ENCODE peak calls at places on chromosomes 16 and 17, in eight cellular contexts. One of them, this sample, is unnamed.

GRCh38 chr17:15513859-15514446 is 46.5 kb upstream of the CDRT4 start:
- DNase-seq in PC-3: no peak
- DNase-seq in IMR-90: peak; percentile 24
- DNase-seq in GM23248: no peak
- DNase-seq in dorsolateral prefrontal cortex: no peak
- DNase-seq in left ventricle myocardium inferior: no peak
- DNase-seq in keratinocyte: no peak
- DNase-seq in AG04450: no peak
- DNase-seq in this sample: peak; percentile 78

GRCh38 chr17:55268649-55269480 is 4.1 kb downstream of the HLF start:
- DNase-seq in PC-3: no peak
- DNase-seq in IMR-90: no peak
- DNase-seq in GM23248: no peak
- DNase-seq in dorsolateral prefrontal cortex: no peak
- DNase-seq in left ventricle myocardium inferior: no peak
- DNase-seq in keratinocyte: no peak
- DNase-seq in AG04450: no peak
- DNase-seq in this sample: no peak

GRCh38 chr17:51371732-51372151 is 111.4 kb downstream of the UTP18 start:
- DNase-seq in PC-3: peak; percentile 85
- DNase-seq in IMR-90: peak; percentile 50
- DNase-seq in GM23248: peak; percentile 57
- DNase-seq in dorsolateral prefrontal cortex: peak; percentile 85
- DNase-seq in left ventricle myocardium inferior: no peak
- DNase-seq in keratinocyte: no peak
- DNase-seq in AG04450: no peak
- DNase-seq in this sample: no peak

GRCh38 chr16:82769845-82770244 is 143.1 kb downstream of the CDH13 start:
- DNase-seq in PC-3: no peak
- DNase-seq in IMR-90: no peak
- DNase-seq in GM23248: no peak
- DNase-seq in dorsolateral prefrontal cortex: no peak
- DNase-seq in left ventricle myocardium inferior: no peak
- DNase-seq in keratinocyte: no peak
- DNase-seq in AG04450: no peak
- DNase-seq in this sample: no peak

GRCh38 chr16:57186630-57187507 is 740 bp downstream of the RSPRY1 start:
- DNase-seq in PC-3: peak; percentile 16
- DNase-seq in IMR-90: no peak
- DNase-seq in GM23248: peak; percentile 74
- DNase-seq in dorsolateral prefrontal cortex: no peak
- DNase-seq in left ventricle myocardium inferior: no peak
- DNase-seq in keratinocyte: no peak
- DNase-seq in AG04450: no peak
- DNase-seq in this sample: peak; percentile 12

GRCh38 chr17:79192503-79193500 is 118.2 kb downstream of the ENGASE start:
- DNase-seq in PC-3: peak; percentile 48
- DNase-seq in IMR-90: peak; percentile 11
- DNase-seq in GM23248: peak; percentile 64
- DNase-seq in dorsolateral prefrontal cortex: no peak
- DNase-seq in left ventricle myocardium inferior: peak; percentile 29
- DNase-seq in keratinocyte: no peak
- DNase-seq in AG04450: no peak
- DNase-seq in this sample: peak; percentile 10

GRCh38 chr17:63275318-63275967 is 170.7 kb downstream of the CYB561 start:
- DNase-seq in PC-3: peak; percentile 99
- DNase-seq in IMR-90: peak; percentile 99
- DNase-seq in GM23248: peak; percentile 98
- DNase-seq in dorsolateral prefrontal cortex: no peak
- DNase-seq in left ventricle myocardium inferior: no peak
- DNase-seq in keratinocyte: peak; percentile 82
- DNase-seq in AG04450: peak; percentile 81
- DNase-seq in this sample: peak; percentile 99

GRCh38 chr17:81027591-81028505 is 7.1 kb upstream of the BAIAP2 start:
- DNase-seq in PC-3: peak; percentile 25
- DNase-seq in IMR-90: no peak
- DNase-seq in GM23248: no peak
- DNase-seq in dorsolateral prefrontal cortex: peak; percentile 45
- DNase-seq in left ventricle myocardium inferior: no peak
- DNase-seq in keratinocyte: no peak
- DNase-seq in AG04450: no peak
- DNase-seq in this sample: no peak

GRCh38 chr17:72429066-72429638 is 308.3 kb downstream of the SOX9 start:
- DNase-seq in PC-3: no peak
- DNase-seq in IMR-90: no peak
- DNase-seq in GM23248: no peak
- DNase-seq in dorsolateral prefrontal cortex: no peak
- DNase-seq in left ventricle myocardium inferior: no peak
- DNase-seq in keratinocyte: no peak
- DNase-seq in AG04450: no peak
- DNase-seq in this sample: no peak

GRCh38 chr17:46772013-46772878 is 46.2 kb downstream of the WNT3 start:
- DNase-seq in PC-3: peak; percentile 77
- DNase-seq in IMR-90: no peak
- DNase-seq in GM23248: peak; percentile 56
- DNase-seq in dorsolateral prefrontal cortex: peak; percentile 52
- DNase-seq in left ventricle myocardium inferior: peak; percentile 35
- DNase-seq in keratinocyte: no peak
- DNase-seq in AG04450: no peak
- DNase-seq in this sample: no peak

GRCh38 chr17:78862073-78863023 is 21.7 kb upstream of the USP36 start:
- DNase-seq in PC-3: peak; percentile 98
- DNase-seq in IMR-90: peak; percentile 98
- DNase-seq in GM23248: peak; percentile 99
- DNase-seq in dorsolateral prefrontal cortex: no peak
- DNase-seq in left ventricle myocardium inferior: peak; percentile 70
- DNase-seq in keratinocyte: no peak
- DNase-seq in AG04450: peak; percentile 93
- DNase-seq in this sample: peak; percentile 96

GRCh38 chr16:60452646-60453045 is 1583.6 kb downstream of the CDH8 start:
- DNase-seq in PC-3: no peak
- DNase-seq in IMR-90: no peak
- DNase-seq in GM23248: no peak
- DNase-seq in dorsolateral prefrontal cortex: no peak
- DNase-seq in left ventricle myocardium inferior: no peak
- DNase-seq in keratinocyte: no peak
- DNase-seq in AG04450: no peak
- DNase-seq in this sample: no peak

GRCh38 chr17:8376302-8377067 is at the start of gene KRABD2:
- DNase-seq in PC-3: peak; percentile 79
- DNase-seq in IMR-90: peak; percentile 79
- DNase-seq in GM23248: peak; percentile 93
- DNase-seq in dorsolateral prefrontal cortex: peak; percentile 95
- DNase-seq in left ventricle myocardium inferior: peak; percentile 92
- DNase-seq in keratinocyte: no peak
- DNase-seq in AG04450: peak; percentile 55
- DNase-seq in this sample: peak; percentile 68

GRCh38 chr17:17723354-17724261 is 42.4 kb downstream of the RAI1 start:
- DNase-seq in PC-3: no peak
- DNase-seq in IMR-90: peak; percentile 90
- DNase-seq in GM23248: peak; percentile 92
- DNase-seq in dorsolateral prefrontal cortex: peak; percentile 55
- DNase-seq in left ventricle myocardium inferior: no peak
- DNase-seq in keratinocyte: no peak
- DNase-seq in AG04450: peak; percentile 46
- DNase-seq in this sample: peak; percentile 89

DNA sequence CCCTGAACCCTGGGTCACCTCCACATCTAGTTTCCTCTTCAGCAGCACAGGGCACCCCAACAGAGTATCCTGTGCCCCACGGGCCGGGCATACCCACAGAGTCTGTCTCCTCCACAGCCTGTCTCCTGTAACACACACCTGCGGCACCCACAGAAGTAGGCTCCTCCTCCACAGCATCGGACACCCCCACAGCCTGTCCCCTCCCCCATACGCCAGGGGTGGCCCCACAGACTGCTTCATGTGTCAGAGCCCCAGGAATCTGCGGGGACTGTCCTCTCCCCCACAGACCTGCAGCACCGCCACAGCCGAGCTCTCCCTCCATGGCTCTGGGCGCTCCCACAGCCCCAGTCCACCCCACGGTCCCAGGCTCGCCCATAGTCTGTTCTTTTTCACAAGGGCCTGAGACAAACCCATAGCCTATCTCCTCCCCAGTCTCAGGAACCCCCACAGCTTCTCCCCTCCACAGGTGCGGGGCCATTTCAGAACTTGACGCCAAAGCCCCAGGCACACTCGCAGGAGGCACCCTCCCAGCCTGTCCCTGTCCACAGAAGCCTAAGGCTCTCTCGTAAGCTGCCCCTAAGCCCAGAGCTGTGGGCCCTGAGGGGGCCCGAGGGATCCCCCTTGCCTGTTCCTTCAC is 1.4 kb downstream of the KIAA0753 start:
- DNase-seq in PC-3: no peak
- DNase-seq in IMR-90: no peak
- DNase-seq in GM23248: no peak
- DNase-seq in dorsolateral prefrontal cortex: no peak
- DNase-seq in left ventricle myocardium inferior: no peak
- DNase-seq in keratinocyte: no peak
- DNase-seq in AG04450: no peak
- DNase-seq in this sample: no peak
- H3K27ac ChIP-seq in PC-3: no peak overlapping the region
- H3K27ac ChIP-seq in IMR-90: peak overlapping the region; percentile 15
- H3K27ac ChIP-seq in GM23248: no peak overlapping the region
- H3K27ac ChIP-seq in dorsolateral prefrontal cortex: no peak overlapping the region
- H3K27ac ChIP-seq in left ventricle myocardium inferior: no peak overlapping the region
- H3K27ac ChIP-seq in keratinocyte: peak overlapping the region; percentile 76
- H3K27ac ChIP-seq in AG04450: no peak overlapping the region
- H3K27ac ChIP-seq in this sample: no peak overlapping the region

GRCh38 chr17:32552280-32552679 is 65.5 kb downstream of the CDK5R1 start:
- DNase-seq in PC-3: no peak
- DNase-seq in IMR-90: no peak
- DNase-seq in GM23248: no peak
- DNase-seq in dorsolateral prefrontal cortex: no peak
- DNase-seq in left ventricle myocardium inferior: no peak
- DNase-seq in keratinocyte: no peak
- DNase-seq in AG04450: no peak
- DNase-seq in this sample: no peak

GRCh38 chr17:32555611-32556310 is 69.0 kb downstream of the CDK5R1 start:
- DNase-seq in PC-3: no peak
- DNase-seq in IMR-90: no peak
- DNase-seq in GM23248: no peak
- DNase-seq in dorsolateral prefrontal cortex: no peak
- DNase-seq in left ventricle myocardium inferior: no peak
- DNase-seq in keratinocyte: no peak
- DNase-seq in AG04450: no peak
- DNase-seq in this sample: no peak

GRCh38 chr17:32549559-32549958 is 62.8 kb downstream of the CDK5R1 start:
- DNase-seq in PC-3: no peak
- DNase-seq in IMR-90: no peak
- DNase-seq in GM23248: no peak
- DNase-seq in dorsolateral prefrontal cortex: no peak
- DNase-seq in left ventricle myocardium inferior: no peak
- DNase-seq in keratinocyte: no peak
- DNase-seq in AG04450: no peak
- DNase-seq in this sample: no peak

GRCh38 chr17:32553168-32553567 is 66.4 kb downstream of the CDK5R1 start:
- DNase-seq in PC-3: no peak
- DNase-seq in IMR-90: no peak
- DNase-seq in GM23248: no peak
- DNase-seq in dorsolateral prefrontal cortex: no peak
- DNase-seq in left ventricle myocardium inferior: no peak
- DNase-seq in keratinocyte: no peak
- DNase-seq in AG04450: no peak
- DNase-seq in this sample: no peak

DNA sequence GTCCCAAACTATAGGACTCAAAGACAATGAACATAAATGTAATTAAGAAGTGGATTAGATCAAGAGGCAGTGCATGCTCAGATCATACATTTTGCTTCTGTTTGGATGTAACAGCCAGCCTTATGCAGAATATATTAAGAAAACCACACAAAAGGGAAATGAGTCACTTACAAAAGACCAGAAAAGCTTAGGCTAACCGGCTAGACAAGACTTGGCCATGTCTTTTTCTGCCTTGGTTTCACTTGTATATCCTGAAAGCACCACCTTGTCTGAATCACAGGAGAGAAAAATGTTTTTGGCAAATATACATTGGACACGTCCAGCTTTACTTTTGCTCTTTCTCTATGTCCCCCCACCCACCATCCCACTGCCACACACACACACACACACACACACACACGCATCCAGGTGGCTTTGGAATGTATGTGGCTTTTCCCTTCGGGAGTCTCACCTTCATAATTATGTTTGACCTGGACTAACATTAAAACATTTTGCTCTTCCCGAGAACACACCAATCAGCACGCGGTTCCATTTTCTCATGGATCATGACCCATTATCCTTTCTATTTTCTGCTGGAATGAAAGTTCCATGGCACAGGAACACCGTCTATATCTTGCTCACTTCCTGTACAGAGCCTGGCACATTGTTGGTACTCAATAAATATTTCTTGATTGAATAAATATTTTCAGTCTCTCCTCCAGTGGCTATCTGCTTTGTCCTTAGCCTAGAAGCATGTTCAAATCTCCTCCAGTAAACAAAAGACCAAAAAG is 64.6 kb downstream of the CDK5R1 start:
- DNase-seq in PC-3: peak; percentile 80
- DNase-seq in IMR-90: peak; percentile 50
- DNase-seq in GM23248: peak; percentile 68
- DNase-seq in dorsolateral prefrontal cortex: no peak
- DNase-seq in left ventricle myocardium inferior: no peak
- DNase-seq in keratinocyte: peak; percentile 45
- DNase-seq in AG04450: no peak
- DNase-seq in this sample: peak; percentile 80
- H3K27ac ChIP-seq in PC-3: peak overlapping the region; percentile 88
- H3K27ac ChIP-seq in IMR-90: no peak overlapping the region
- H3K27ac ChIP-seq in GM23248: no peak overlapping the region
- H3K27ac ChIP-seq in dorsolateral prefrontal cortex: no peak overlapping the region
- H3K27ac ChIP-seq in left ventricle myocardium inferior: no peak overlapping the region
- H3K27ac ChIP-seq in keratinocyte: peak overlapping the region; percentile 95
- H3K27ac ChIP-seq in AG04450: no peak overlapping the region
- H3K27ac ChIP-seq in this sample: peak overlapping the region; percentile 5

GRCh38 chr17:30158896-30159625 is 42.4 kb downstream of the NSRP1 start:
- DNase-seq in PC-3: no peak
- DNase-seq in IMR-90: no peak
- DNase-seq in GM23248: no peak
- DNase-seq in dorsolateral prefrontal cortex: no peak
- DNase-seq in left ventricle myocardium inferior: no peak
- DNase-seq in keratinocyte: no peak
- DNase-seq in AG04450: no peak
- DNase-seq in this sample: no peak
- H3K27ac ChIP-seq in PC-3: no peak overlapping the region
- H3K27ac ChIP-seq in IMR-90: no peak overlapping the region
- H3K27ac ChIP-seq in GM23248: no peak overlapping the region
- H3K27ac ChIP-seq in dorsolateral prefrontal cortex: no peak overlapping the region
- H3K27ac ChIP-seq in left ventricle myocardium inferior: no peak overlapping the region
- H3K27ac ChIP-seq in keratinocyte: no peak overlapping the region
- H3K27ac ChIP-seq in AG04450: no peak overlapping the region
- H3K27ac ChIP-seq in this sample: no peak overlapping the region

DNA sequence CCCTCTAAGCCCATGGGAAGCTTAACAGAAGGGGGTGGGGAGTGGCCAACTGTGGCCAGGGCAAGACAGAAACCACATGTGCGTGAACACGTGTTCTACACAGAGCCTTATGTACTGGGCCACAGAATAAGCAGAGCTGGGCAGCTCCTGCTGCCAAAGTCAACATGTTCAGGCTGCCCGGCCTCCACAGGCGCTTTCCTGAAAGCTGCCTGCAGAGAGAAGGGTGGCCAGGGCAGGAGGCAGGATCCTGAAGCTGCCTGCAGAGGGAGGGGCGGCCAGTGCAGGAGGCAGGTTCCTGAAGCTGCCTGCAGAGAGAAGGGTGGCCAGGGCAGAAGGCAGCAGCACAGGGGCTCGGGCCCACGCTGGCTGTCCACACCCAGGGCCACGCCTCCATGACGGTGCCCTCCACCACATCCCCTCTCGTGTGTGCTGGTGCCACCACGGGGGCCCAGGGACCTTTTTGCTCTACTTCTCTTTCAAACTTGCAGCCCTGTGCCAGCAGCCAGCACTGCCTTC is 79.5 kb downstream of the ANKRD11 start:
- DNase-seq in PC-3: no peak
- DNase-seq in IMR-90: peak; percentile 86
- DNase-seq in GM23248: peak; percentile 84
- DNase-seq in dorsolateral prefrontal cortex: no peak
- DNase-seq in left ventricle myocardium inferior: peak; percentile 55
- DNase-seq in keratinocyte: no peak
- DNase-seq in AG04450: peak; percentile 65
- DNase-seq in this sample: peak; percentile 83
- H3K27ac ChIP-seq in PC-3: no peak overlapping the region
- H3K27ac ChIP-seq in IMR-90: no peak overlapping the region
- H3K27ac ChIP-seq in GM23248: peak overlapping the region; percentile 64
- H3K27ac ChIP-seq in dorsolateral prefrontal cortex: peak overlapping the region; percentile 8
- H3K27ac ChIP-seq in left ventricle myocardium inferior: peak overlapping the region; percentile 62
- H3K27ac ChIP-seq in keratinocyte: peak overlapping the region; percentile 63
- H3K27ac ChIP-seq in AG04450: no peak overlapping the region
- H3K27ac ChIP-seq in this sample: peak overlapping the region; percentile 23

This sample was measured in astrocyte.